ENCODE peak calls at places on chromosomes 3 and 15, in seven cellular contexts. One of them, this sample, is unnamed.

GRCh38 chr3:191094057-191094456 is 105.0 kb upstream of the OSTN start:
- DNase-seq in NCI-H2171: no peak
- DNase-seq in psoas muscle: no peak
- DNase-seq in dermis blood vessel endothelial cell: no peak
- DNase-seq in HS-5: peak
- DNase-seq in A172: no peak
- DNase-seq in amniotic stem cell: peak
- DNase-seq in this sample: peak

GRCh38 chr15:68045289-68046265 is 8.5 kb upstream of the PIAS1 start:
- DNase-seq in NCI-H2171: no peak
- DNase-seq in psoas muscle: no peak
- DNase-seq in dermis blood vessel endothelial cell: no peak
- DNase-seq in HS-5: no peak
- DNase-seq in A172: no peak
- DNase-seq in amniotic stem cell: no peak
- DNase-seq in this sample: no peak

GRCh38 chr15:27017168-27017809 is 46.3 kb downstream of the GABRG3 start:
- DNase-seq in NCI-H2171: peak
- DNase-seq in psoas muscle: no peak
- DNase-seq in dermis blood vessel endothelial cell: peak
- DNase-seq in HS-5: peak
- DNase-seq in A172: peak
- DNase-seq in amniotic stem cell: no peak
- DNase-seq in this sample: peak

GRCh38 chr15:65870889-65871533 is 1.7 kb downstream of the RAB11A start:
- DNase-seq in NCI-H2171: no peak
- DNase-seq in psoas muscle: no peak
- DNase-seq in dermis blood vessel endothelial cell: peak
- DNase-seq in HS-5: no peak
- DNase-seq in A172: peak
- DNase-seq in amniotic stem cell: no peak
- DNase-seq in this sample: peak

GRCh38 chr15:40790723-40791122 is 16.2 kb upstream of the ZFYVE19 start:
- DNase-seq in NCI-H2171: no peak
- DNase-seq in psoas muscle: no peak
- DNase-seq in dermis blood vessel endothelial cell: no peak
- DNase-seq in HS-5: no peak
- DNase-seq in A172: peak
- DNase-seq in amniotic stem cell: no peak
- DNase-seq in this sample: peak

GRCh38 chr15:75577401-75578205 is 1.5 kb downstream of the PTPN9 start:
- DNase-seq in NCI-H2171: no peak
- DNase-seq in psoas muscle: no peak
- DNase-seq in dermis blood vessel endothelial cell: peak
- DNase-seq in HS-5: no peak
- DNase-seq in A172: no peak
- DNase-seq in amniotic stem cell: no peak
- DNase-seq in this sample: peak

GRCh38 chr3:3586843-3587626 is 212.2 kb upstream of the LRRN1 start:
- DNase-seq in NCI-H2171: no peak
- DNase-seq in psoas muscle: no peak
- DNase-seq in dermis blood vessel endothelial cell: no peak
- DNase-seq in HS-5: no peak
- DNase-seq in A172: no peak
- DNase-seq in amniotic stem cell: no peak
- DNase-seq in this sample: no peak

GRCh38 chr3:135915206-135915605 is 50.3 kb upstream of the PPP2R3A start:
- DNase-seq in NCI-H2171: no peak
- DNase-seq in psoas muscle: no peak
- DNase-seq in dermis blood vessel endothelial cell: no peak
- DNase-seq in HS-5: no peak
- DNase-seq in A172: peak
- DNase-seq in amniotic stem cell: no peak
- DNase-seq in this sample: peak

GRCh38 chr15:94234300-94234699 is 2.9 kb downstream of the MCTP2 start:
- DNase-seq in NCI-H2171: no peak
- DNase-seq in psoas muscle: no peak
- DNase-seq in dermis blood vessel endothelial cell: no peak
- DNase-seq in HS-5: no peak
- DNase-seq in A172: no peak
- DNase-seq in amniotic stem cell: no peak
- DNase-seq in this sample: no peak

GRCh38 chr3:156630773-156631093 is 43.7 kb upstream of the TIPARP start:
- DNase-seq in NCI-H2171: no peak
- DNase-seq in psoas muscle: no peak
- DNase-seq in dermis blood vessel endothelial cell: no peak
- DNase-seq in HS-5: no peak
- DNase-seq in A172: no peak
- DNase-seq in amniotic stem cell: no peak
- DNase-seq in this sample: no peak

GRCh38 chr15:55277116-55277564 is 12.5 kb downstream of the RAB27A start:
- DNase-seq in NCI-H2171: no peak
- DNase-seq in psoas muscle: no peak
- DNase-seq in dermis blood vessel endothelial cell: no peak
- DNase-seq in HS-5: no peak
- DNase-seq in A172: peak
- DNase-seq in amniotic stem cell: no peak
- DNase-seq in this sample: no peak

GRCh38 chr15:101070024-101070423 is 150.9 kb downstream of the LRRK1 start:
- DNase-seq in NCI-H2171: no peak
- DNase-seq in psoas muscle: no peak
- DNase-seq in dermis blood vessel endothelial cell: no peak
- DNase-seq in HS-5: no peak
- DNase-seq in A172: no peak
- DNase-seq in amniotic stem cell: no peak
- DNase-seq in this sample: no peak

GRCh38 chr3:37321260-37321852 is 147.0 kb upstream of the LRRFIP2 start:
- DNase-seq in NCI-H2171: no peak
- DNase-seq in psoas muscle: no peak
- DNase-seq in dermis blood vessel endothelial cell: peak
- DNase-seq in HS-5: no peak
- DNase-seq in A172: no peak
- DNase-seq in amniotic stem cell: no peak
- DNase-seq in this sample: no peak

GRCh38 chr3:96915465-96915864 is 101.1 kb downstream of the EPHA6 start:
- DNase-seq in NCI-H2171: no peak
- DNase-seq in psoas muscle: no peak
- DNase-seq in dermis blood vessel endothelial cell: no peak
- DNase-seq in HS-5: no peak
- DNase-seq in A172: no peak
- DNase-seq in amniotic stem cell: no peak
- DNase-seq in this sample: no peak

GRCh38 chr3:105836533-105836932 is 32.3 kb downstream of the CBLB start:
- DNase-seq in NCI-H2171: no peak
- DNase-seq in psoas muscle: no peak
- DNase-seq in dermis blood vessel endothelial cell: no peak
- DNase-seq in HS-5: no peak
- DNase-seq in A172: no peak
- DNase-seq in amniotic stem cell: peak
- DNase-seq in this sample: peak

GRCh38 chr3:167110906-167111305 is 269.2 kb downstream of the ZBBX start:
- DNase-seq in NCI-H2171: no peak
- DNase-seq in psoas muscle: no peak
- DNase-seq in dermis blood vessel endothelial cell: no peak
- DNase-seq in HS-5: no peak
- DNase-seq in A172: peak
- DNase-seq in amniotic stem cell: no peak
- DNase-seq in this sample: peak

GRCh38 chr3:53122933-53123305 is 7.3 kb downstream of the RFT1 start:
- DNase-seq in NCI-H2171: no peak
- DNase-seq in psoas muscle: no peak
- DNase-seq in dermis blood vessel endothelial cell: no peak
- DNase-seq in HS-5: no peak
- DNase-seq in A172: no peak
- DNase-seq in amniotic stem cell: no peak
- DNase-seq in this sample: no peak

GRCh38 chr3:184157206-184157605 is 2.0 kb downstream of the DVL3 start:
- DNase-seq in NCI-H2171: no peak
- DNase-seq in psoas muscle: no peak
- DNase-seq in dermis blood vessel endothelial cell: no peak
- DNase-seq in HS-5: no peak
- DNase-seq in A172: no peak
- DNase-seq in amniotic stem cell: no peak
- DNase-seq in this sample: no peak

GRCh38 chr3:31077021-31077601 is 182.7 kb upstream of the GADL1 start:
- DNase-seq in NCI-H2171: no peak
- DNase-seq in psoas muscle: no peak
- DNase-seq in dermis blood vessel endothelial cell: peak
- DNase-seq in HS-5: peak
- DNase-seq in A172: peak
- DNase-seq in amniotic stem cell: peak
- DNase-seq in this sample: peak

GRCh38 chr15:62853114-62853832 is 189.3 kb upstream of the TPM1 start:
- DNase-seq in NCI-H2171: no peak
- DNase-seq in psoas muscle: no peak
- DNase-seq in dermis blood vessel endothelial cell: no peak
- DNase-seq in HS-5: no peak
- DNase-seq in A172: no peak
- DNase-seq in amniotic stem cell: no peak
- DNase-seq in this sample: peak

GRCh38 chr3:149954812-149955211 is 15.9 kb downstream of the PFN2 start:
- DNase-seq in NCI-H2171: no peak
- DNase-seq in psoas muscle: no peak
- DNase-seq in dermis blood vessel endothelial cell: peak
- DNase-seq in HS-5: no peak
- DNase-seq in A172: no peak
- DNase-seq in amniotic stem cell: no peak
- DNase-seq in this sample: no peak

GRCh38 chr15:61389334-61390028 is 160.4 kb upstream of the RORA start:
- DNase-seq in NCI-H2171: no peak
- DNase-seq in psoas muscle: no peak
- DNase-seq in dermis blood vessel endothelial cell: no peak
- DNase-seq in HS-5: no peak
- DNase-seq in A172: no peak
- DNase-seq in amniotic stem cell: no peak
- DNase-seq in this sample: no peak

GRCh38 chr15:31473384-31474058 is 146.9 kb downstream of the KLF13 start:
- DNase-seq in NCI-H2171: no peak
- DNase-seq in psoas muscle: no peak
- DNase-seq in dermis blood vessel endothelial cell: peak
- DNase-seq in HS-5: no peak
- DNase-seq in A172: no peak
- DNase-seq in amniotic stem cell: no peak
- DNase-seq in this sample: no peak